ENCODE peak calls at places on chromosome 10, in seven cellular contexts. One of them, this sample, is unnamed.

GRCh38 chr10:76902949-76903348 is 734.7 kb downstream of the KCNMA1 start:
- DNase-seq in SK-N-SH: peak
- DNase-seq in GM12878: no peak
- DNase-seq in HepG2: no peak
- DNase-seq in H1: peak
- DNase-seq in GM12892: no peak
- DNase-seq in K562: no peak
- DNase-seq in this sample: no peak

GRCh38 chr10:101015582-101015973 is 15.4 kb downstream of the PDZD7 start:
- DNase-seq in SK-N-SH: no peak
- DNase-seq in GM12878: no peak
- DNase-seq in HepG2: no peak
- DNase-seq in H1: no peak
- DNase-seq in GM12892: no peak
- DNase-seq in K562: no peak
- DNase-seq in this sample: no peak

GRCh38 chr10:127090135-127090534 is 106.3 kb downstream of the INSYN2A start:
- DNase-seq in SK-N-SH: no peak
- DNase-seq in GM12878: no peak
- DNase-seq in HepG2: peak
- DNase-seq in H1: no peak
- DNase-seq in GM12892: no peak
- DNase-seq in K562: no peak
- DNase-seq in this sample: no peak

GRCh38 chr10:92124020-92124419 is 166.9 kb downstream of the CPEB3 start:
- DNase-seq in SK-N-SH: no peak
- DNase-seq in GM12878: no peak
- DNase-seq in HepG2: peak
- DNase-seq in H1: no peak
- DNase-seq in GM12892: no peak
- DNase-seq in K562: no peak
- DNase-seq in this sample: no peak

GRCh38 chr10:102859911-102860310 is 5.9 kb downstream of the BORCS7 start:
- DNase-seq in SK-N-SH: no peak
- DNase-seq in GM12878: no peak
- DNase-seq in HepG2: no peak
- DNase-seq in H1: no peak
- DNase-seq in GM12892: no peak
- DNase-seq in K562: no peak
- DNase-seq in this sample: no peak

GRCh38 chr10:113627836-113628235 is 36.0 kb downstream of the NRAP start:
- DNase-seq in SK-N-SH: no peak
- DNase-seq in GM12878: no peak
- DNase-seq in HepG2: no peak
- DNase-seq in H1: no peak
- DNase-seq in GM12892: no peak
- DNase-seq in K562: no peak
- DNase-seq in this sample: no peak

GRCh38 chr10:50846753-50847152 is 38.7 kb downstream of the A1CF start:
- DNase-seq in SK-N-SH: no peak
- DNase-seq in GM12878: no peak
- DNase-seq in HepG2: no peak
- DNase-seq in H1: no peak
- DNase-seq in GM12892: no peak
- DNase-seq in K562: no peak
- DNase-seq in this sample: no peak

GRCh38 chr10:132890301-132890700 is 52.1 kb downstream of the CFAP46 start:
- DNase-seq in SK-N-SH: no peak
- DNase-seq in GM12878: no peak
- DNase-seq in HepG2: no peak
- DNase-seq in H1: no peak
- DNase-seq in GM12892: no peak
- DNase-seq in K562: no peak
- DNase-seq in this sample: no peak

GRCh38 chr10:278707-279106 is 143.5 kb downstream of the ZMYND11 start:
- DNase-seq in SK-N-SH: no peak
- DNase-seq in GM12878: no peak
- DNase-seq in HepG2: no peak
- DNase-seq in H1: no peak
- DNase-seq in GM12892: no peak
- DNase-seq in K562: no peak
- DNase-seq in this sample: no peak

GRCh38 chr10:775245-776075 is 86.0 kb upstream of the DIP2C start:
- DNase-seq in SK-N-SH: no peak
- DNase-seq in GM12878: no peak
- DNase-seq in HepG2: no peak
- DNase-seq in H1: no peak
- DNase-seq in GM12892: no peak
- DNase-seq in K562: no peak
- DNase-seq in this sample: no peak

GRCh38 chr10:49330127-49330665 is 31.2 kb downstream of the C10orf71 start:
- DNase-seq in SK-N-SH: no peak
- DNase-seq in GM12878: no peak
- DNase-seq in HepG2: no peak
- DNase-seq in H1: no peak
- DNase-seq in GM12892: no peak
- DNase-seq in K562: no peak
- DNase-seq in this sample: no peak

GRCh38 chr10:42973870-42974692 is 102.8 kb upstream of the RET start:
- DNase-seq in SK-N-SH: no peak
- DNase-seq in GM12878: no peak
- DNase-seq in HepG2: no peak
- DNase-seq in H1: no peak
- DNase-seq in GM12892: no peak
- DNase-seq in K562: no peak
- DNase-seq in this sample: no peak

GRCh38 chr10:16472828-16473227 is 36.0 kb downstream of the PTER start:
- DNase-seq in SK-N-SH: no peak
- DNase-seq in GM12878: no peak
- DNase-seq in HepG2: no peak
- DNase-seq in H1: no peak
- DNase-seq in GM12892: no peak
- DNase-seq in K562: no peak
- DNase-seq in this sample: no peak

GRCh38 chr10:27783660-27784059 is 38.0 kb upstream of the MKX start:
- DNase-seq in SK-N-SH: no peak
- DNase-seq in GM12878: no peak
- DNase-seq in HepG2: peak
- DNase-seq in H1: peak
- DNase-seq in GM12892: no peak
- DNase-seq in K562: peak
- DNase-seq in this sample: no peak

GRCh38 chr10:117537436-117537903 is 5.1 kb upstream of the EMX2 start:
- DNase-seq in SK-N-SH: peak
- DNase-seq in GM12878: no peak
- DNase-seq in HepG2: no peak
- DNase-seq in H1: no peak
- DNase-seq in GM12892: peak
- DNase-seq in K562: peak
- DNase-seq in this sample: peak

DNA sequence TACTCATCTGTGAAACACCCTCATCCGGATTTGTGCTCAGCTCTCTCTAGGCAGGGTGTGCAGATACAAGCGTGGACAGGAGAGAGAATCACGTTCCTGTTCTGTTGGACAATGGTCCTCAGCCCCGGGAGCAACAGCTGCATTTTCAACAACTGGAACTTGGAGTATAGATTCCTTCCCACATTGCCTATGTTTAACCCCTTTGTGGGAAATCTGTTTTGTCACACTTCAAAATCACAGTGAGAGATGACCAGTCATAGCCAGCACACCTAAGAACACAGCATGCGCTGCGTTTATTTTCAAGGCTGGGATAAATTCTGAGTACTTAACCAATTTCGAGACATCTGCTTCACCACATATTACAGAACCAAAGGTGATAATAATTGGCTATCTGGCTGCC is 32.5 kb downstream of the MAP3K8 start:
- DNase-seq in SK-N-SH: no peak
- DNase-seq in GM12878: no peak
- DNase-seq in HepG2: no peak
- DNase-seq in H1: no peak
- DNase-seq in GM12892: no peak
- DNase-seq in K562: no peak
- DNase-seq in this sample: no peak
- TF ChIP-seq TAF1 in SK-N-SH: no peak
- TF ChIP-seq TAF1 in GM12878: no peak
- TF ChIP-seq TAF1 in HepG2: no peak
- TF ChIP-seq TAF1 in H1: no peak
- TF ChIP-seq TAF1 in GM12892: no peak
- TF ChIP-seq TAF1 in K562: no peak
- TF ChIP-seq TAF1 in this sample: no peak

GRCh38 chr10:74231375-74231774 is 80.4 kb downstream of the ADK start:
- DNase-seq in SK-N-SH: no peak
- DNase-seq in GM12878: no peak
- DNase-seq in HepG2: peak
- DNase-seq in H1: no peak
- DNase-seq in GM12892: no peak
- DNase-seq in K562: no peak
- DNase-seq in this sample: no peak

GRCh38 chr10:74223755-74224530 is 72.9 kb downstream of the ADK start:
- DNase-seq in SK-N-SH: no peak
- DNase-seq in GM12878: no peak
- DNase-seq in HepG2: no peak
- DNase-seq in H1: no peak
- DNase-seq in GM12892: no peak
- DNase-seq in K562: no peak
- DNase-seq in this sample: no peak

GRCh38 chr10:74233281-74233680 is 82.3 kb downstream of the ADK start:
- DNase-seq in SK-N-SH: no peak
- DNase-seq in GM12878: no peak
- DNase-seq in HepG2: no peak
- DNase-seq in H1: no peak
- DNase-seq in GM12892: no peak
- DNase-seq in K562: no peak
- DNase-seq in this sample: no peak

GRCh38 chr10:74227697-74228424 is 76.8 kb downstream of the ADK start:
- DNase-seq in SK-N-SH: no peak
- DNase-seq in GM12878: peak
- DNase-seq in HepG2: no peak
- DNase-seq in H1: no peak
- DNase-seq in GM12892: no peak
- DNase-seq in K562: no peak
- DNase-seq in this sample: no peak
- TF ChIP-seq POLR2AphosphoS5 in SK-N-SH: no peak
- TF ChIP-seq POLR2AphosphoS5 in GM12878: no peak
- TF ChIP-seq POLR2AphosphoS5 in HepG2: no peak
- TF ChIP-seq POLR2AphosphoS5 in H1: no peak
- TF ChIP-seq POLR2AphosphoS5 in GM12892: no peak
- TF ChIP-seq POLR2AphosphoS5 in K562: no peak
- TF ChIP-seq POLR2AphosphoS5 in this sample: no peak

DNA sequence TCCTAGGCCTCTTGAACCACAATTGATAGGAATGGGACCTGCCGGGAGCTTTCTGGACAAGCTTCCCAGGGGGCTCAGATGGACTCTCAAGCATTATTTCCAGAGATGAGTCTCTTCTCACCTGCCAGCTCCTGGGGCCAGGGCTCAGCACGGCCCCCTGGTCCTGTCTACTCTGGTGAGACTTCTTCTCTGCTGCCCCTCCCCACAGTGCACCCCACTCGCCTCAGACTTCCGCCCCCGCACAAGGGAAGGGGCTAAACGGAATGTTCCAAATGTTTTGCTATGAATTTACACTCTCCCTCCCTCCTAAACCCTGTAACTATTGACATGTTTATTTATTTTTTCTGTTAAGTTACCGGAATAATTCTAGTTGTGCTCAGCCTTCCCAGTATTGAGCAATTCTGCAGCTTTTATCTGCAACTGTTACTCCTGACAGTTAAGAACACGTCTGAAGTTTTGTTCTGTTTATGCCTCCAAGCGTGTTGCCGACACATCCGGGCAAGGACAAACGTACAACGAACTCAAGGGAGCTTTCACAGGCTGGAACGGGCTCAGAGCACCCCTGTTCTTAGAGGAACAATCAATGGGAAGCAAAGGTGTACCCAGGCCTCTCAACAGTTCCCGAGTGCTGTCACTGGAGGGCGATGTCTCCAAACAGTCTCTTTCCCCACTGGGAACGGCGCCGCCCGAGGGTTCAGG is 55.2 kb downstream of the FHIP2A start:
- DNase-seq in SK-N-SH: peak
- DNase-seq in GM12878: peak
- DNase-seq in HepG2: peak
- DNase-seq in H1: peak
- DNase-seq in GM12892: peak
- DNase-seq in K562: peak
- DNase-seq in this sample: peak
- TF ChIP-seq TAF1 in SK-N-SH: no peak
- TF ChIP-seq TAF1 in GM12878: no peak
- TF ChIP-seq TAF1 in HepG2: no peak
- TF ChIP-seq TAF1 in H1: no peak
- TF ChIP-seq TAF1 in GM12892: no peak
- TF ChIP-seq TAF1 in K562: no peak
- TF ChIP-seq TAF1 in this sample: no peak

DNA sequence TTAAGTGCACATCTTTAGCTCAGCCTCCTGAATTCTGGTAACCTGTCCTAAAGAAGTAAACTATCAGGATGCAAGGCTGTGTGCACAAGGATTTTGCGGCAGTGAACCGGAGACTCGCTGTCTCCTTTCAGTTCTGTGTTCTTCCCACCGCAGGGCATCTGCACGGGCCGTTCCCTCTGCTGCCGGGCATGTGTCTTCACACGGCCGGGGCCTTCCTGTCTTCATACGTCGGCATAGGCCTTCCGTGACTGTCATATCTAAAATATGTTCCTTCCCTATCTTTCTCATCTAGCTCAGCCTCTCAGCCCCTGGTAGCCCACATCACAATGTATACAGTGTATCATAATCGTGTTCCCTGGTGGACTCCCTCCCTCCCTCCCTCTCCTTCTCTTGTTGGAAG is 16.4 kb downstream of the PALD1 start:
- DNase-seq in SK-N-SH: no peak
- DNase-seq in GM12878: no peak
- DNase-seq in HepG2: no peak
- DNase-seq in H1: no peak
- DNase-seq in GM12892: no peak
- DNase-seq in K562: no peak
- DNase-seq in this sample: no peak
- TF ChIP-seq POLR2AphosphoS5 in SK-N-SH: no peak
- TF ChIP-seq POLR2AphosphoS5 in GM12878: no peak
- TF ChIP-seq POLR2AphosphoS5 in HepG2: no peak
- TF ChIP-seq POLR2AphosphoS5 in H1: no peak
- TF ChIP-seq POLR2AphosphoS5 in GM12892: no peak
- TF ChIP-seq POLR2AphosphoS5 in K562: no peak
- TF ChIP-seq POLR2AphosphoS5 in this sample: no peak

This sample was measured in GM12891.